ENCODE peak calls at places on chromosomes 16 and 17, in four cellular contexts. G is T-helper 2 cell; F is LHCN-M2; V is activated CD4-positive, alpha-beta memory T cell treated with anti-CD3 and anti-CD28 coated beads, Interleukin-2, amount 10 ng/mL, durations not matched to agents 7 days and 5 days. E is an unnamed sample.

GRCh38 chr17:75344664-75345063 is 55.4 kb upstream of the SLC25A19 start:
- DNase-seq in F (peak), G (no peak), V (no peak), E (peak)

GRCh38 chr16:31386157-31386984 is 6.8 kb upstream of the ITGAD start:
- DNase-seq in F (peak), V (no peak), G (no peak), E (no peak)

GRCh38 chr16:72798212-72798611 is 249.7 kb downstream of the ZFHX3 start:
- DNase-seq in F (no peak), V (no peak), G (no peak), E (no peak)

GRCh38 chr16:26673011-26673410 is 393.7 kb upstream of the C16orf82 start:
- DNase-seq in V (no peak), G (no peak), F (no peak), E (no peak)

GRCh38 chr16:84084570-84085270 is 32.0 kb downstream of the MBTPS1 start:
- DNase-seq in F (peak), G (peak), V (peak), E (peak)

GRCh38 chr17:27318228-27318627 is 24.3 kb downstream of the WSB1 start:
- DNase-seq in G (no peak), F (no peak), V (no peak), E (no peak)

GRCh38 chr17:8828517-8828875 is 29.3 kb upstream of the MFSD6L start:
- DNase-seq in V (no peak), F (no peak), G (no peak), E (no peak)

GRCh38 chr17:43517615-43518386 is 28.3 kb downstream of the ETV4 start:
- DNase-seq in F (peak), V (no peak), G (no peak), E (no peak)

GRCh38 chr16:89845417-89845816 is 17.1 kb downstream of the SPIRE2 start:
- DNase-seq in G (no peak), F (no peak), V (peak), E (no peak)

GRCh38 chr16:46629331-46629843 is 8.2 kb upstream of the SHCBP1 start:
- DNase-seq in V (no peak), F (peak), G (no peak), E (no peak)

GRCh38 chr17:34850023-34850422 is 111.2 kb downstream of the CCT6B start:
- DNase-seq in F (no peak), V (no peak), G (no peak), E (no peak)